ENCODE peak calls at places on chromosomes 6 and 20, in nine cellular contexts. W, G, J, L, C, R, D, M and P are unnamed samples.

GRCh38 chr20:59733326-59733725 is 129.0 kb downstream of the PHACTR3 start:
- DNase-seq in G (no peak), J (no peak), W (no peak), D (no peak), R (no peak), L (no peak), C (no peak), M (no peak), P (no peak)

GRCh38 chr6:129691709-129692108 is 18.3 kb downstream of the ARHGAP18 start:
- DNase-seq in C (no peak), W (no peak), J (no peak), D (no peak), R (no peak), M (no peak), L (no peak), G (no peak), P (no peak)

GRCh38 chr6:42050897-42051653 is 751 bp downstream of the TAF8 start:
- DNase-seq in W (no peak), M (no peak), C (no peak), J (no peak), G (no peak), D (no peak), L (no peak), R (no peak), P (no peak)

GRCh38 chr20:50655325-50655880 is 35.9 kb downstream of the RIPOR3 start:
- DNase-seq in M (peak), L (no peak), R (peak), J (no peak), W (peak), G (no peak), D (no peak), C (no peak), P (peak)

GRCh38 chr6:17018425-17018824 is 83.4 kb upstream of the STMND1 start:
- DNase-seq in C (no peak), G (no peak), J (no peak), D (no peak), L (no peak), W (no peak), R (no peak), M (no peak), P (no peak)

GRCh38 chr20:64106981-64107735 is at the start of gene NPBWR2:
- DNase-seq in J (no peak), W (no peak), L (no peak), G (no peak), R (no peak), M (no peak), C (no peak), D (no peak), P (no peak)

GRCh38 chr6:22322103-22322882 is 25.5 kb upstream of the PRL start:
- DNase-seq in L (no peak), D (no peak), G (no peak), W (no peak), C (no peak), R (no peak), M (no peak), J (no peak), P (no peak)

GRCh38 chr20:13771853-13772453 is 12.8 kb downstream of the ESF1 start:
- DNase-seq in M (peak), W (no peak), J (no peak), R (peak), G (no peak), C (peak), D (peak), L (no peak), P (peak)

GRCh38 chr20:50381771-50382593 is 128.2 kb upstream of the PTPN1 start:
- DNase-seq in G (no peak), C (no peak), R (no peak), J (no peak), W (no peak), L (no peak), D (no peak), M (no peak), P (no peak)

GRCh38 chr6:1382883-1383728 is 6.3 kb upstream of the FOXF2 start:
- DNase-seq in J (peak), G (no peak), R (no peak), D (no peak), L (no peak), M (no peak), W (no peak), C (no peak), P (no peak)

GRCh38 chr6:157061770-157062594 is 261.3 kb downstream of the TMEM242 start:
- DNase-seq in D (no peak), G (no peak), J (no peak), M (no peak), R (no peak), C (no peak), L (no peak), W (no peak), P (no peak)

GRCh38 chr6:25966707-25967106 is 4.1 kb downstream of the TRIM38 start:
- DNase-seq in L (no peak), C (no peak), M (no peak), J (no peak), G (no peak), D (no peak), R (no peak), W (no peak), P (no peak)

GRCh38 chr6:37663016-37663810 is 34.5 kb downstream of the MDGA1 start:
- DNase-seq in C (no peak), D (no peak), W (peak), L (no peak), M (peak), J (no peak), R (no peak), G (no peak), P (no peak)

GRCh38 chr20:63943007-63943807 is 13.0 kb downstream of the UCKL1 start:
- DNase-seq in G (no peak), J (no peak), W (no peak), R (no peak), M (no peak), D (no peak), C (no peak), L (no peak), P (no peak)

GRCh38 chr20:18506744-18507143 is 996 bp upstream of the SEC23B start:
- DNase-seq in M (no peak), W (no peak), L (no peak), R (no peak), G (no peak), C (peak), D (no peak), J (no peak), P (no peak)

GRCh38 chr20:50784464-50784863 is 10.4 kb upstream of the BCAS4 start:
- DNase-seq in L (no peak), G (no peak), W (no peak), D (no peak), R (no peak), C (no peak), J (no peak), M (no peak), P (no peak)

GRCh38 chr20:46544576-46544975 is 5.9 kb downstream of the OCSTAMP start:
- DNase-seq in D (no peak), G (no peak), R (no peak), M (peak), W (no peak), C (no peak), L (no peak), J (no peak), P (no peak)

GRCh38 chr6:13217206-13217905 is 111.0 kb downstream of the TBC1D7 start:
- DNase-seq in M (peak), C (no peak), L (no peak), D (peak), J (no peak), R (no peak), G (no peak), W (peak), P (no peak)

GRCh38 chr6:57267586-57268293 is 45.6 kb upstream of the RAB23 start:
- DNase-seq in W (peak), D (peak), M (peak), G (peak), R (no peak), L (peak), J (no peak), C (no peak), P (peak)

GRCh38 chr20:53547664-53548239 is 45.9 kb downstream of the ZNF217 start:
- DNase-seq in L (peak), M (peak), D (peak), W (peak), G (peak), J (peak), C (peak), R (peak), P (peak)

GRCh38 chr6:47630587-47630986 is 67.8 kb upstream of the ADGRF4 start:
- DNase-seq in J (no peak), C (no peak), R (no peak), M (no peak), D (no peak), L (no peak), G (no peak), W (no peak), P (no peak)

GRCh38 chr20:49310695-49311094 is 32.8 kb upstream of the ZNFX1 start:
- DNase-seq in L (no peak), R (no peak), G (no peak), D (no peak), M (peak), J (no peak), W (peak), C (no peak), P (no peak)

GRCh38 chr20:33531047-33531877 is 41.4 kb downstream of the CBFA2T2 start:
- DNase-seq in R (no peak), G (no peak), C (no peak), D (no peak), J (no peak), M (peak), L (no peak), W (peak), P (peak)

GRCh38 chr20:48904566-48905321 is 16.8 kb upstream of the ARFGEF2 start:
- DNase-seq in M (peak), W (peak), J (peak), G (peak), C (peak), D (peak), R (peak), L (peak), P (peak)

GRCh38 chr6:37966801-37967200 is 147.3 kb downstream of the ZFAND3 start:
- DNase-seq in J (no peak), M (no peak), R (no peak), W (no peak), C (no peak), L (no peak), D (no peak), G (no peak), P (no peak)

GRCh38 chr6:31094389-31094881 is 17.9 kb downstream of the C6orf15 start:
- DNase-seq in D (peak), W (no peak), G (no peak), J (no peak), R (no peak), C (no peak), M (peak), L (no peak), P (no peak)

GRCh38 chr6:35485402-35485877 is 11.4 kb downstream of the TEAD3 start:
- DNase-seq in D (peak), G (no peak), R (no peak), L (no peak), M (peak), C (no peak), J (peak), W (peak), P (peak)

GRCh38 chr6:6843057-6843627 is 254.6 kb downstream of the LY86 start:
- DNase-seq in G (no peak), J (no peak), L (no peak), R (no peak), C (no peak), D (peak), W (peak), M (peak), P (no peak)

GRCh38 chr6:131210469-131210868 is 75.2 kb downstream of the AKAP7 start:
- DNase-seq in C (no peak), R (no peak), W (peak), D (no peak), J (no peak), M (no peak), L (no peak), G (no peak), P (peak)

GRCh38 chr6:144417686-144418085 is 132.6 kb downstream of the UTRN start:
- DNase-seq in J (no peak), L (no peak), M (peak), D (no peak), G (no peak), W (no peak), C (no peak), R (no peak), P (no peak)

GRCh38 chr6:42176981-42177380 is 3.8 kb downstream of the GUCA1A start:
- DNase-seq in D (no peak), L (no peak), W (no peak), C (no peak), G (no peak), J (no peak), R (no peak), M (no peak), P (no peak)

GRCh38 chr6:75094614-75095321 is 111.1 kb downstream of the COL12A1 start:
- DNase-seq in R (no peak), W (peak), J (no peak), M (peak), C (no peak), L (no peak), D (peak), G (no peak), P (peak)

GRCh38 chr20:40431112-40431511 is 257.9 kb downstream of the MAFB start:
- DNase-seq in J (no peak), L (no peak), M (no peak), C (no peak), D (no peak), W (no peak), R (no peak), G (no peak), P (no peak)

GRCh38 chr6:166691199-166691598 is 64.1 kb upstream of the RPS6KA2 start:
- DNase-seq in D (peak), M (peak), R (no peak), J (no peak), L (peak), W (peak), G (no peak), C (no peak), P (no peak)

GRCh38 chr6:38489951-38490350 is 149.8 kb downstream of the BTBD9 start:
- DNase-seq in M (peak), W (peak), R (no peak), D (no peak), L (no peak), G (no peak), C (no peak), J (no peak), P (peak)

GRCh38 chr20:46060975-46061374 is 28.8 kb downstream of the NCOA5 start:
- DNase-seq in C (no peak), J (no peak), D (no peak), G (no peak), M (no peak), W (no peak), R (no peak), L (no peak), P (no peak)

GRCh38 chr6:37311666-37312473 is 41.9 kb upstream of the RNF8 start:
- DNase-seq in M (peak), R (no peak), C (no peak), W (peak), D (no peak), G (no peak), J (no peak), L (no peak), P (no peak)